ENCODE peak calls at places on chromosomes 13 and 19, in seven cellular contexts. H is HAP-1; M is stimulated activated CD4-positive, alpha-beta T cell treated with anti-CD3 and anti-CD28 coated beads, Interleukin-15, amount 100 ng/mL, for 1 hour; R is aorta; C is epithelial cell of esophagus; I is adipocyte; N is mucosa of descending colon. Q is an unnamed sample.

GRCh38 chr19:29694166-29694565 is 20.9 kb downstream of the C19orf12 start:
- DNase-seq in C (no peak), R (peak), N (no peak), H (no peak), I (no peak), M (no peak), Q (no peak)

GRCh38 chr19:16922949-16923348 is 34.1 kb downstream of the F2RL3 start:
- DNase-seq in M (no peak), I (no peak), N (no peak), C (no peak), R (no peak), H (no peak), Q (no peak)

GRCh38 chr13:48531416-48532145 is 1.3 kb downstream of the RCBTB2 start:
- DNase-seq in I (no peak), C (peak), N (peak), H (no peak), R (no peak), M (no peak), Q (no peak)

GRCh38 chr13:97242755-97243497 is 20.8 kb downstream of the MBNL2 start:
- DNase-seq in C (no peak), I (no peak), H (no peak), R (peak), M (no peak), N (no peak), Q (peak)

GRCh38 chr13:36815069-36815468 is 4.0 kb upstream of the RFXAP start:
- DNase-seq in M (no peak), C (no peak), H (peak), N (no peak), R (no peak), I (peak), Q (no peak)

GRCh38 chr19:48672994-48673393 is at the start of gene NTN5:
- DNase-seq in H (no peak), N (no peak), M (no peak), I (no peak), R (no peak), C (no peak), Q (no peak)

GRCh38 chr13:83386609-83387008 is 495.7 kb downstream of the SLITRK1 start:
- DNase-seq in I (no peak), N (no peak), M (no peak), R (no peak), H (no peak), C (no peak), Q (no peak)

GRCh38 chr13:28551498-28551895 is 56.6 kb upstream of the FLT1 start:
- DNase-seq in C (no peak), M (no peak), R (no peak), N (no peak), H (no peak), I (no peak), Q (no peak)

GRCh38 chr19:19109601-19110000 is 28.7 kb downstream of the TMEM161A start:
- DNase-seq in R (no peak), N (no peak), C (no peak), I (peak), H (no peak), M (no peak), Q (no peak)

GRCh38 chr13:67273001-67273400 is 42.9 kb upstream of the PCDH9 start:
- DNase-seq in I (peak), N (no peak), M (no peak), R (no peak), C (peak), H (no peak), Q (no peak)

GRCh38 chr19:869245-870177 is 10.0 kb downstream of the CFD start:
- DNase-seq in H (no peak), I (peak), M (no peak), N (peak), R (peak), C (peak), Q (peak)

GRCh38 chr13:49690133-49690989 is 925 bp downstream of the EBPL start:
- DNase-seq in N (peak), I (peak), H (no peak), R (no peak), C (peak), M (no peak), Q (no peak)

GRCh38 chr19:32864318-32865007 is 5.1 kb downstream of the SLC7A9 start:
- DNase-seq in C (no peak), M (no peak), R (no peak), N (no peak), H (no peak), I (no peak), Q (no peak)

GRCh38 chr19:41706741-41707501 is 1.5 kb upstream of the CEACAM5 start:
- DNase-seq in C (peak), I (no peak), N (peak), R (peak), H (peak), M (peak), Q (peak)

GRCh38 chr13:59229401-59229800 is 934.3 kb downstream of the DIAPH3 start:
- DNase-seq in C (no peak), R (no peak), I (no peak), N (no peak), M (no peak), H (no peak), Q (no peak)

GRCh38 chr13:113553541-113554332 is 30.8 kb upstream of the TFDP1 start:
- DNase-seq in H (no peak), C (no peak), R (no peak), N (no peak), M (no peak), I (no peak), Q (no peak)

GRCh38 chr19:3778104-3778867 is 6.3 kb upstream of the RAX2 start:
- DNase-seq in I (no peak), H (no peak), C (no peak), M (no peak), N (no peak), R (no peak), Q (no peak)

GRCh38 chr19:12766051-12766521 is 9.3 kb downstream of the HOOK2 start:
- DNase-seq in M (peak), I (peak), R (peak), C (peak), H (no peak), N (no peak), Q (peak)

GRCh38 chr13:42028113-42028799 is 20.2 kb upstream of the DGKH start:
- DNase-seq in H (no peak), C (no peak), R (no peak), N (peak), I (no peak), M (no peak), Q (no peak)

GRCh38 chr19:45455707-45456499 is 11.9 kb upstream of the FOSB start:
- DNase-seq in I (peak), H (peak), R (peak), M (no peak), C (peak), N (peak), Q (peak)

GRCh38 chr19:57068921-57069697 is 50.7 kb upstream of the USP29 start:
- DNase-seq in R (no peak), M (no peak), I (no peak), N (peak), H (peak), C (no peak), Q (peak)

GRCh38 chr19:49875801-49876421 is 1.2 kb downstream of the AKT1S1 start:
- DNase-seq in C (peak), R (peak), H (peak), N (peak), I (peak), M (peak), Q (peak)

GRCh38 chr13:111219306-111219705 is 101.1 kb upstream of the TEX29 start:
- DNase-seq in M (no peak), N (peak), C (peak), R (peak), H (no peak), I (peak), Q (peak)

GRCh38 chr19:21323000-21323399 is 6.2 kb downstream of the ZNF708 start:
- DNase-seq in C (no peak), R (no peak), N (no peak), H (no peak), I (no peak), M (no peak), Q (no peak)

GRCh38 chr13:80036845-80037504 is 304.0 kb downstream of the SPRY2 start:
- DNase-seq in H (no peak), M (no peak), R (peak), N (peak), C (no peak), I (no peak), Q (no peak)

GRCh38 chr13:79401259-79402071 is 4.6 kb downstream of the RBM26 start:
- DNase-seq in H (no peak), N (no peak), M (no peak), C (no peak), I (no peak), R (no peak), Q (no peak)

GRCh38 chr13:112605531-112605990 is 17.6 kb upstream of the TUBGCP3 start:
- DNase-seq in C (no peak), N (no peak), M (no peak), I (no peak), H (no peak), R (no peak), Q (no peak)

GRCh38 chr19:53519431-53519830 is 18.5 kb upstream of the ZNF331 start:
- DNase-seq in H (no peak), R (no peak), N (no peak), C (no peak), I (no peak), M (no peak), Q (peak)

Q was measured in left ventricle myocardium superior.